ENCODE peak calls at places on chromosomes 11 and 22, in six cellular contexts. B is AG08396; P is stimulated activated naive CD8-positive, alpha-beta T cell treated with anti-CD3 and anti-CD28 coated beads, Interleukin-15, amount 100 ng/mL, for 72 hours; G is cardiac muscle cell; H is nucleus accumbens; E is T-helper 1 cell. Z is an unnamed sample.

GRCh38 chr11:78840623-78841022 is 266.0 kb upstream of the NARS2 start:
- DNase-seq in P (no peak), E (no peak), G (no peak), B (peak; percentile 36), H (no peak), Z (no peak)

GRCh38 chr22:32744560-32744959 is 56.9 kb upstream of the TIMP3 start:
- DNase-seq in B (no peak), E (no peak), H (no peak), P (no peak), G (no peak), Z (no peak)

GRCh38 chr11:70460959-70461358 is 62.6 kb downstream of the CTTN start:
- DNase-seq in G (no peak), H (no peak), P (no peak), E (no peak), B (no peak), Z (no peak)

GRCh38 chr11:28976801-28977145 is 868.6 kb downstream of the METTL15 start:
- DNase-seq in P (no peak), B (no peak), E (no peak), G (no peak), H (no peak), Z (no peak)

GRCh38 chr11:75582935-75583709 is 21.1 kb downstream of the SERPINH1 start:
- DNase-seq in P (peak; percentile 75), E (peak; percentile 70), H (peak; percentile 76), G (peak; percentile 86), B (peak; percentile 87), Z (peak; percentile 93)

GRCh38 chr11:70203749-70204465 is 811 bp downstream of the FADD start:
- DNase-seq in H (peak; percentile 37), B (peak; percentile 77), G (peak; percentile 42), P (peak; percentile 86), E (peak; percentile 89), Z (peak; percentile 84)

GRCh38 chr11:129943036-129943435 is 47.7 kb upstream of the NFRKB start:
- DNase-seq in H (no peak), B (no peak), P (no peak), G (no peak), E (no peak), Z (no peak)

GRCh38 chr11:129453293-129453721 is 77.7 kb downstream of the BARX2 start:
- DNase-seq in G (no peak), B (no peak), H (no peak), E (no peak), P (no peak), Z (no peak)

GRCh38 chr11:20604864-20605601 is 5.6 kb downstream of the SLC6A5 start:
- DNase-seq in H (no peak), E (no peak), B (no peak), P (no peak), G (no peak), Z (no peak)

GRCh38 chr22:28268176-28268575 is 349.1 kb upstream of the PITPNB start:
- DNase-seq in P (no peak), H (no peak), E (no peak), G (no peak), B (no peak), Z (peak; percentile 17)

GRCh38 chr11:123562829-123563228 is 91.6 kb downstream of the SCN3B start:
- DNase-seq in P (no peak), B (no peak), G (no peak), E (no peak), H (no peak), Z (no peak)

GRCh38 chr11:124194696-124195418 is 11.7 kb downstream of the OR10D3 start:
- DNase-seq in B (peak; percentile 57), H (no peak), E (peak; percentile 46), P (peak; percentile 45), G (peak; percentile 32), Z (peak; percentile 75)

GRCh38 chr11:47918882-47919495 is 61.4 kb upstream of the PTPRJ start:
- DNase-seq in E (no peak), G (no peak), P (no peak), H (no peak), B (peak; percentile 31), Z (peak; percentile 51)

GRCh38 chr22:25368271-25368670 is 148.8 kb downstream of the CRYBB2 start:
- DNase-seq in H (no peak), P (no peak), G (no peak), B (peak; percentile 84), E (no peak), Z (peak; percentile 66)

GRCh38 chr11:85854557-85855340 is 434 bp upstream of the CCDC83 start:
- DNase-seq in G (peak; percentile 90), E (peak; percentile 96), H (peak; percentile 84), P (peak; percentile 93), B (peak; percentile 94), Z (peak; percentile 94)

GRCh38 chr11:62315416-62315815 is 16.5 kb upstream of the SCGB1D4 start:
- DNase-seq in H (no peak), B (no peak), P (no peak), G (no peak), E (no peak), Z (no peak)

GRCh38 chr11:44989831-44990566 is 39.3 kb upstream of the TP53I11 start:
- DNase-seq in H (no peak), E (no peak), P (no peak), B (no peak), G (no peak), Z (no peak)

GRCh38 chr11:72789493-72790131 is 4.2 kb downstream of the STARD10 start:
- DNase-seq in G (peak; percentile 46), E (no peak), P (no peak), B (peak; percentile 57), H (peak; percentile 28), Z (no peak)

GRCh38 chr22:47160141-47160541 is 397.7 kb downstream of the TBC1D22A start:
- DNase-seq in B (no peak), P (no peak), H (no peak), E (no peak), G (no peak), Z (no peak)